ENCODE peak calls at places on chromosomes 12 and 14, in four cellular contexts. J is IMR-90, W is endothelial cell of umbilical vein, L is K562. S is an unnamed sample.

GRCh38 chr14:75363570-75364227 is 64.1 kb upstream of the JDP2 start:
- DNase-seq in W (no peak), L (no peak), J (no peak), S (no peak)

GRCh38 chr14:40213701-40214100 is 781.5 kb upstream of the FBXO33 start:
- DNase-seq in W (no peak), L (no peak), J (no peak), S (no peak)

GRCh38 chr12:52903855-52904508 is 894 bp downstream of the KRT8 start:
- DNase-seq in L (peak), J (no peak), W (peak), S (peak)

GRCh38 chr14:88312262-88312661 is 10.8 kb downstream of the KCNK10 start:
- DNase-seq in L (no peak), W (no peak), J (no peak), S (no peak)

GRCh38 chr12:89825591-89826449 is 117.2 kb upstream of the ATP2B1 start:
- DNase-seq in J (peak), W (peak), L (peak), S (peak)

GRCh38 chr14:104423224-104423681 is 156.3 kb upstream of the C14orf180 start:
- DNase-seq in J (no peak), L (no peak), W (no peak), S (no peak)

GRCh38 chr12:34396861-34397590 is 374.7 kb downstream of the ALG10 start:
- DNase-seq in W (no peak), J (no peak), L (peak), S (no peak)

GRCh38 chr12:118103231-118103600 is 595 bp downstream of the VSIG10 start:
- DNase-seq in J (peak), W (peak), L (no peak), S (no peak)

GRCh38 chr12:510071-510825 is 50.5 kb downstream of the B4GALNT3 start:
- DNase-seq in J (no peak), L (no peak), W (peak), S (no peak)

GRCh38 chr14:62532186-62532585 is 513.1 kb downstream of the KCNH5 start:
- DNase-seq in W (no peak), J (peak), L (no peak), S (no peak)

GRCh38 chr12:85733441-85733840 is 102.8 kb downstream of the RASSF9 start:
- DNase-seq in J (peak), W (peak), L (no peak), S (no peak)

GRCh38 chr14:91305650-91306431 is 61.3 kb upstream of the GPR68 start:
- DNase-seq in J (no peak), L (no peak), W (no peak), S (no peak)

GRCh38 chr14:21846227-21846885 is 172.7 kb upstream of the OR4E1 start:
- DNase-seq in L (peak), W (peak), J (peak), S (no peak)

GRCh38 chr12:69123909-69124638 is 115.3 kb upstream of the CPSF6 start:
- DNase-seq in W (no peak), L (no peak), J (no peak), S (no peak)

GRCh38 chr12:22406622-22407021 is 72.1 kb upstream of the ST8SIA1 start:
- DNase-seq in W (no peak), J (no peak), L (no peak), S (no peak)

GRCh38 chr14:81144811-81145598 is 75.8 kb downstream of the GTF2A1 start:
- DNase-seq in L (no peak), W (no peak), J (no peak), S (no peak)

GRCh38 chr12:107490000-107490399 is 195.6 kb upstream of the PWP1 start:
- DNase-seq in L (no peak), W (no peak), J (no peak), S (peak)

GRCh38 chr14:103541494-103541943 is 12.5 kb downstream of the TRMT61A start:
- DNase-seq in W (no peak), L (no peak), J (no peak), S (no peak)

GRCh38 chr14:106506901-106507305 is 980.5 kb downstream of the TMEM121 start:
- DNase-seq in L (no peak), W (no peak), J (no peak), S (no peak)

GRCh38 chr14:98984719-98985041 is 287.3 kb downstream of the BCL11B start:
- DNase-seq in J (no peak), W (no peak), L (peak), S (no peak)
- TF ChIP-seq FOS in J (no peak), W (no peak), L (no peak), S (no peak)

GRCh38 chr12:104232609-104233280 is 17.2 kb downstream of the TXNRD1 start:
- DNase-seq in J (no peak), L (no peak), W (no peak), S (no peak)
- TF ChIP-seq FOS in J (no peak), L (no peak), W (no peak), S (no peak)

GRCh38 chr14:96706893-96707292 is 90.3 kb upstream of the VRK1 start:
- DNase-seq in W (no peak), J (no peak), L (no peak), S (no peak)

GRCh38 chr14:96711559-96712267 is 85.5 kb upstream of the VRK1 start:
- DNase-seq in W (no peak), J (no peak), L (no peak), S (no peak)

GRCh38 chr14:96705422-96706092 is 91.6 kb upstream of the VRK1 start:
- DNase-seq in L (no peak), W (no peak), J (no peak), S (no peak)

GRCh38 chr14:96710060-96710636 is 87.0 kb upstream of the VRK1 start:
- DNase-seq in L (no peak), W (no peak), J (no peak), S (no peak)
- TF ChIP-seq FOS in L (no peak), W (no peak), J (no peak), S (no peak)

GRCh38 chr12:10689146-10689545 is 15.3 kb upstream of the STYK1 start:
- DNase-seq in L (no peak), W (no peak), J (no peak), S (no peak)

GRCh38 chr12:10690906-10691305 is 17.1 kb upstream of the STYK1 start:
- DNase-seq in J (no peak), L (no peak), W (no peak), S (no peak)

DNA sequence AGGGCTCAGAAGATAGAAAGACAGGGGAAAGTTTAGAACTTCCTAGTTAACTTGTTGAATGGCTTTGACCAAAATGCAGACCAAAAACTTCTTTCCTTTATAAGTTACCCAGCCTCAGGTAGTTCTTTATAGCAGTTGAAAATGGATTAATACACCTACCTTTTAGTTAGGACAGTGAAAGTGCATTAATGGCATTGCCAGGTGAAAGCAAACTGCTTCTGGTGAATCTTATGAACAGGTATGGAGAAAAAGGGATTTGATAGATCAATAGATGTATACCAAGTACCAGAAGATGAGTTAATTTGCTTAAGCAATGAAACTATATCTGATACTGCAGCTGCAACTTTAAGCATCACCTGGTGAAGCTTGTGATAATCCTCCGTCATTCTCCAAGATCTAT is 14.2 kb upstream of the STYK1 start:
- DNase-seq in J (no peak), W (no peak), L (no peak), S (no peak)
- TF ChIP-seq FOS in J (no peak), W (no peak), L (no peak), S (no peak)

GRCh38 chr12:5438671-5439200 is 6.8 kb downstream of the NTF3 start:
- DNase-seq in W (no peak), J (no peak), L (no peak), S (no peak)
- TF ChIP-seq FOS in W (no peak), J (no peak), L (no peak), S (no peak)

GRCh38 chr14:50103558-50103957 is 12.8 kb downstream of the VCPKMT start:
- DNase-seq in J (peak), W (no peak), L (no peak), S (no peak)
- TF ChIP-seq FOS in J (no peak), W (no peak), L (no peak), S (no peak)

GRCh38 chr14:72788972-72789728 is 104.8 kb downstream of the DPF3 start:
- DNase-seq in J (no peak), L (no peak), W (no peak), S (no peak)
- TF ChIP-seq FOS in J (no peak), L (no peak), W (no peak), S (no peak)

GRCh38 chr12:80068173-80068572 is 31.2 kb upstream of the OTOGL start:
- DNase-seq in L (peak), W (no peak), J (no peak), S (no peak)

GRCh38 chr12:80064951-80065350 is 34.4 kb upstream of the OTOGL start:
- DNase-seq in J (no peak), L (no peak), W (peak), S (no peak)

GRCh38 chr12:80059875-80060274 is 39.5 kb upstream of the OTOGL start:
- DNase-seq in L (no peak), W (no peak), J (no peak), S (no peak)

GRCh38 chr12:80058586-80058985 is 40.8 kb upstream of the OTOGL start:
- DNase-seq in L (no peak), W (no peak), J (no peak), S (no peak)

GRCh38 chr12:80064269-80064668 is 35.1 kb upstream of the OTOGL start:
- DNase-seq in L (no peak), J (peak), W (no peak), S (no peak)
- TF ChIP-seq FOS in L (no peak), J (no peak), W (no peak), S (no peak)